ENCODE peak calls at places on chromosome 5, in six cellular contexts. T is CD4-positive, alpha-beta T cell; G is cardiac muscle cell; I is fibroblast of lung; P is effector memory CD4-positive, alpha-beta T cell; R is SK-N-SH. Y is an unnamed sample. For H3K9me3, the result is how much of the 10 kb centered on the place peaks cover.

GRCh38 chr5:123708074-123708806 is 196.3 kb downstream of the CSNK1G3 start:
- DNase-seq in T (no peak), G (peak), I (peak), P (no peak), R (no peak), Y (no peak)

GRCh38 chr5:43336159-43336558 is 22.9 kb upstream of the HMGCS1 start:
- DNase-seq in T (no peak), G (no peak), I (no peak), P (no peak), R (no peak), Y (no peak)

GRCh38 chr5:1172007-1172581 is 29.3 kb upstream of the SLC6A19 start:
- DNase-seq in T (no peak), G (no peak), I (no peak), P (no peak), R (no peak), Y (no peak)

GRCh38 chr5:159705948-159706347 is 210.3 kb upstream of the ADRA1B start:
- DNase-seq in T (no peak), G (no peak), I (no peak), P (no peak), R (no peak), Y (no peak)

GRCh38 chr5:110768138-110768845 is 29.5 kb downstream of the SLC25A46 start:
- DNase-seq in T (no peak), G (peak), I (peak), P (no peak), R (no peak), Y (no peak)

GRCh38 chr5:65760504-65761275 is 38.7 kb downstream of the NLN start:
- DNase-seq in T (peak), G (peak), I (peak), P (peak), R (no peak), Y (no peak)

GRCh38 chr5:14406554-14406849 is 175.1 kb upstream of the OTULINL start:
- DNase-seq in T (no peak), G (peak), I (peak), P (no peak), R (no peak), Y (no peak)

GRCh38 chr5:57816108-57816507 is 333.5 kb upstream of the ACTBL2 start:
- DNase-seq in T (no peak), G (peak), I (peak), P (no peak), R (no peak), Y (no peak)

GRCh38 chr5:169088032-169088726 is 212.8 kb downstream of the SLIT3 start:
- DNase-seq in T (no peak), G (no peak), I (no peak), P (no peak), R (no peak), Y (no peak)

GRCh38 chr5:73948720-73949119 is 322.7 kb downstream of the ARHGEF28 start:
- DNase-seq in T (no peak), G (peak), I (peak), P (no peak), R (no peak), Y (peak)

GRCh38 chr5:42718591-42718990 is 38.0 kb upstream of the CCDC152 start:
- DNase-seq in T (no peak), G (peak), I (no peak), P (no peak), R (no peak), Y (no peak)

GRCh38 chr5:2310946-2311345 is 428.2 kb upstream of the IRX4 start:
- DNase-seq in T (no peak), G (no peak), I (no peak), P (no peak), R (no peak), Y (no peak)

GRCh38 chr5:53983568-53984465 is 326.6 kb downstream of the ARL15 start:
- DNase-seq in T (no peak), G (peak), I (peak), P (no peak), R (no peak), Y (no peak)

GRCh38 chr5:31990296-31990695 is 183.8 kb downstream of the GOLPH3 start:
- DNase-seq in T (no peak), G (no peak), I (peak), P (no peak), R (no peak), Y (peak)

GRCh38 chr5:35466746-35467145 is 150.9 kb upstream of the SPEF2 start:
- DNase-seq in T (no peak), G (no peak), I (no peak), P (no peak), R (no peak), Y (no peak)
- H3K9me3 ChIP-seq in T (under half), G (under half), I (under half), P (under half), R (under half), Y (under half)

GRCh38 chr5:103079796-103080195 is 40.1 kb downstream of the GIN1 start:
- DNase-seq in T (no peak), G (no peak), I (no peak), P (no peak), R (no peak), Y (no peak)

GRCh38 chr5:103075442-103075841 is 44.5 kb downstream of the GIN1 start:
- DNase-seq in T (no peak), G (no peak), I (no peak), P (no peak), R (no peak), Y (no peak)
- H3K9me3 ChIP-seq in T (half or more), G (under half), I (under half), P (under half), R (under half), Y (under half)

DNA sequence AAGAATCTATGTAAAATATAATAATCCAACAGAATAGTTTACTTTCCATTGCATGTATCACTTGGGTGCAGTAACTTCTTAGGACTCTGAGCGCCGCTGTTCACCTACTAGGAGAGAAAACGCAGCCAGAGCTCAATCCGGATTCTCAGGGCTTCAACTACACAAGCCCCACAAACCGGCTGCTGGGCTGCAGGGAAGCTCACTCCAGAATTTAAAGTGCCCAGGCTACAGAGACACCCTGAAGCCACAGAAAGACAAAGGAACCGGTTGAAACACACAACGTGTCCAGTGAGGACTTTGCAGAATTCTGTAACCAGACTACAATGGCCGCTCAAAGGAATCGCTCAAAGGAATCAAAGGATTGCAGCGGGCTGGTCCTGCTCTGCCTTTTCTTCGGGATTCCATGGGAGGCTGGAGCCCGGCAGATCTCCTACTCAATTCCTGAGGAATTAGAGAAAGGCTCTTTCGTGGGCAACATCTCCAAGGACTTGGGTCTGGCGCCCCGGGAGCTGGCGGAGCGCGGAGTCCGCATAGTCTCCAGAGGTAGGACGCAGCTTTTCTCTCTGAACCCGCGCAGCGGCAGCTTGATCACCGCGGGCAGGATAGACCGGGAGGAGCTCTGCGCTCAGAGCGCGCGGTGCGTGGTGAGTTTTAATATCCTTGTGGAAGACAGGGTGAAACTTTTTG is at the start of gene PCDHGA10:
- DNase-seq in T (peak), G (peak), I (peak), P (peak), R (no peak), Y (peak)
- H3K9me3 ChIP-seq in T (under half), G (under half), I (under half), P (under half), R (under half), Y (under half)

GRCh38 chr5:78286288-78286687 is 8.2 kb downstream of the AP3B1 start:
- DNase-seq in T (no peak), G (peak), I (no peak), P (no peak), R (no peak), Y (no peak)

GRCh38 chr5:78287833-78288232 is 6.7 kb downstream of the AP3B1 start:
- DNase-seq in T (no peak), G (peak), I (peak), P (no peak), R (no peak), Y (no peak)

GRCh38 chr5:78288246-78288645 is 6.3 kb downstream of the AP3B1 start:
- DNase-seq in T (no peak), G (no peak), I (no peak), P (no peak), R (no peak), Y (no peak)

GRCh38 chr5:78283802-78284201 is 10.7 kb downstream of the AP3B1 start:
- DNase-seq in T (no peak), G (no peak), I (no peak), P (no peak), R (no peak), Y (no peak)

DNA sequence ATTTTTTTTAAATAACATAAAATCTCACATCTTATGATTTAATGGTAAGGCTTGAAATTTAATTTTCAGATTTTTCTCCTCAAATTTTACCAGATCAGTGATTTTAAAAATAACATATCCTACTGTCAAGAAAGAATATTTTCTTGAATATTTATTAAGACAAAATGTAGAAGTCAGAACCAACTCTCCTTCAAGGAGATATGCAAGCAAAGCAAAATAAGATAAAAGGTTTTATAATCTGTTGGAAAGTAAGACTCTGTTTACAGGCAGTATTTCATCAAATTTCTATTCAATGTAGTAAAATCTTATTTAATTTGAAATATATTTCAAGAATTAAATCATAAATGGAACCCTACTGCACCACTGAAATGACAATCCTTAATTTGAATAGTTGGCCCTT is 7.3 kb downstream of the AP3B1 start:
- DNase-seq in T (no peak), G (no peak), I (no peak), P (no peak), R (no peak), Y (no peak)
- H3K9me3 ChIP-seq in T (under half), G (under half), I (under half), P (under half), R (under half), Y (under half)

GRCh38 chr5:138833095-138833494 is 42.0 kb downstream of the LRRTM2 start:
- DNase-seq in T (no peak), G (no peak), I (no peak), P (no peak), R (no peak), Y (no peak)
- H3K9me3 ChIP-seq in T (under half), G (under half), I (under half), P (under half), R (under half), Y (under half)

DNA sequence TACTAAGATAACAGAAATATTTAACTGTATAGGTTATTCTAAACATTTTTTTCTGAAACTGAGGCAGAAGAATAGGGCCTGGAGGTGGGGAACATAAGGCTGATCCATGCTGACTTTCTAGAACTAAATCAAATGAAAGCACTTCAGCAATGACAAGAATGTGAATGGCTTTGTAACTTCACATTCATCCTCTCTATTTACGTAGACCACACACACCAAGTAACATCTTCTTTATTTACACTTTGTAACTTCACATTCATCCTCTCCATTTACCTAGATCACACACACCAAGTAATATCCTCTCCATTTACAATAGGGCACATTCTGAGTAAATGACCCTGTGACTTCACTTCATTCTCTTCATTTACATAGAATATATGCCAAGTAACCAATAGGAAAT is 251.8 kb upstream of the CDH9 start:
- DNase-seq in T (no peak), G (no peak), I (no peak), P (no peak), R (no peak), Y (no peak)
- H3K9me3 ChIP-seq in T (under half), G (under half), I (under half), P (under half), R (under half), Y (under half)

Y was measured in WERI-Rb-1.